ENCODE peak calls at places on chromosomes 5 and 9, in eight cellular contexts. F, Q, M, Z, L, A, I and J are unnamed samples.

GRCh38 chr5:179123109-179123426 is 62.9 kb downstream of the ZNF354C start:
- DNase-seq in F (no peak), Q (no peak), M (peak), Z (no peak), L (no peak), A (no peak), I (no peak), J (no peak)

GRCh38 chr5:53779541-53779981 is 219.1 kb downstream of the NDUFS4 start:
- DNase-seq in F (peak), Q (no peak), M (no peak), Z (no peak), L (peak), A (no peak), I (no peak), J (peak)

GRCh38 chr9:134323741-134324358 is 2.4 kb upstream of the RXRA start:
- DNase-seq in F (no peak), Q (no peak), M (no peak), Z (peak), L (no peak), A (no peak), I (no peak), J (no peak)

GRCh38 chr5:181243521-181244307 is at the start of gene RACK1:
- DNase-seq in F (no peak), Q (peak), M (peak), Z (peak), L (no peak), A (peak), I (peak), J (peak)

GRCh38 chr5:129161830-129162229 is 67.3 kb downstream of the ISOC1 start:
- DNase-seq in F (no peak), Q (no peak), M (no peak), Z (no peak), L (no peak), A (no peak), I (no peak), J (no peak)

GRCh38 chr5:45454114-45454513 is 242.1 kb downstream of the HCN1 start:
- DNase-seq in F (peak), Q (no peak), M (no peak), Z (no peak), L (no peak), A (peak), I (no peak), J (peak)

GRCh38 chr9:751137-752051 is 90.1 kb upstream of the DMRT1 start:
- DNase-seq in F (no peak), Q (no peak), M (no peak), Z (no peak), L (no peak), A (no peak), I (no peak), J (no peak)

GRCh38 chr9:20437466-20437865 is 184.8 kb downstream of the MLLT3 start:
- DNase-seq in F (no peak), Q (no peak), M (no peak), Z (no peak), L (peak), A (no peak), I (no peak), J (no peak)

GRCh38 chr5:174555726-174556125 is 168.7 kb upstream of the MSX2 start:
- DNase-seq in F (no peak), Q (no peak), M (no peak), Z (no peak), L (no peak), A (no peak), I (no peak), J (no peak)

GRCh38 chr5:87260604-87261200 is 7.0 kb upstream of the RASA1 start:
- DNase-seq in F (no peak), Q (no peak), M (no peak), Z (no peak), L (no peak), A (no peak), I (no peak), J (no peak)

GRCh38 chr9:128429505-128430086 is 8.9 kb downstream of the CERCAM start:
- DNase-seq in F (no peak), Q (no peak), M (no peak), Z (no peak), L (no peak), A (no peak), I (no peak), J (no peak)

GRCh38 chr5:112857866-112858265 is 3.2 kb upstream of the SRP19 start:
- DNase-seq in F (no peak), Q (no peak), M (no peak), Z (no peak), L (peak), A (no peak), I (no peak), J (no peak)

GRCh38 chr5:138489705-138490104 is 24.4 kb downstream of the EGR1 start:
- DNase-seq in F (no peak), Q (no peak), M (no peak), Z (no peak), L (no peak), A (no peak), I (no peak), J (no peak)

GRCh38 chr5:63249960-63250359 is 671.3 kb downstream of the LRRC70 start:
- DNase-seq in F (no peak), Q (no peak), M (no peak), Z (no peak), L (no peak), A (no peak), I (no peak), J (no peak)

GRCh38 chr5:6659941-6660684 is 26.9 kb downstream of the SRD5A1 start:
- DNase-seq in F (no peak), Q (no peak), M (no peak), Z (no peak), L (no peak), A (no peak), I (no peak), J (no peak)

GRCh38 chr9:70080481-70081119 is 37.0 kb downstream of the MAMDC2 start:
- DNase-seq in F (peak), Q (no peak), M (no peak), Z (peak), L (peak), A (peak), I (no peak), J (no peak)

GRCh38 chr9:37198034-37198718 is 77.8 kb downstream of the ZCCHC7 start:
- DNase-seq in F (no peak), Q (no peak), M (no peak), Z (no peak), L (no peak), A (no peak), I (no peak), J (no peak)

GRCh38 chr5:129745997-129746396 is 1.9 kb upstream of the MINAR2 start:
- DNase-seq in F (no peak), Q (no peak), M (no peak), Z (no peak), L (no peak), A (no peak), I (no peak), J (no peak)

GRCh38 chr5:22572941-22573340 is 280.2 kb downstream of the CDH12 start:
- DNase-seq in F (no peak), Q (no peak), M (no peak), Z (no peak), L (no peak), A (no peak), I (no peak), J (no peak)

GRCh38 chr5:14016549-14016948 is 72.1 kb upstream of the DNAH5 start:
- DNase-seq in F (no peak), Q (no peak), M (no peak), Z (no peak), L (no peak), A (no peak), I (no peak), J (no peak)

GRCh38 chr9:129395633-129396364 is 217.7 kb upstream of the IER5L start:
- DNase-seq in F (no peak), Q (no peak), M (no peak), Z (no peak), L (no peak), A (no peak), I (no peak), J (no peak)

GRCh38 chr9:122334916-122335315 is 35.9 kb upstream of the PTGS1 start:
- DNase-seq in F (no peak), Q (no peak), M (no peak), Z (no peak), L (no peak), A (no peak), I (no peak), J (no peak)

GRCh38 chr5:71996789-71997188 is 110.5 kb upstream of the MAP1B start:
- DNase-seq in F (no peak), Q (no peak), M (no peak), Z (no peak), L (no peak), A (no peak), I (no peak), J (no peak)

GRCh38 chr5:69414885-69415583 is at the start of gene MARVELD2:
- DNase-seq in F (no peak), Q (peak), M (no peak), Z (peak), L (no peak), A (peak), I (peak), J (peak)

GRCh38 chr5:144230806-144231205 is 60.1 kb downstream of the KCTD16 start:
- DNase-seq in F (no peak), Q (no peak), M (no peak), Z (no peak), L (no peak), A (peak), I (no peak), J (no peak)

GRCh38 chr5:68343421-68343826 is 127.9 kb downstream of the PIK3R1 start:
- DNase-seq in F (no peak), Q (no peak), M (no peak), Z (no peak), L (no peak), A (peak), I (peak), J (no peak)

GRCh38 chr5:114223866-114224265 is 138.0 kb upstream of the KCNN2 start:
- DNase-seq in F (peak), Q (no peak), M (no peak), Z (peak), L (no peak), A (peak), I (no peak), J (peak)

GRCh38 chr5:112707187-112708179 is 30.2 kb upstream of the APC start:
- DNase-seq in F (peak), Q (peak), M (peak), Z (peak), L (peak), A (peak), I (peak), J (peak)

GRCh38 chr5:138737494-138738265 is 15.5 kb upstream of the CTNNA1 start:
- DNase-seq in F (no peak), Q (no peak), M (no peak), Z (no peak), L (no peak), A (no peak), I (no peak), J (no peak)

DNA sequence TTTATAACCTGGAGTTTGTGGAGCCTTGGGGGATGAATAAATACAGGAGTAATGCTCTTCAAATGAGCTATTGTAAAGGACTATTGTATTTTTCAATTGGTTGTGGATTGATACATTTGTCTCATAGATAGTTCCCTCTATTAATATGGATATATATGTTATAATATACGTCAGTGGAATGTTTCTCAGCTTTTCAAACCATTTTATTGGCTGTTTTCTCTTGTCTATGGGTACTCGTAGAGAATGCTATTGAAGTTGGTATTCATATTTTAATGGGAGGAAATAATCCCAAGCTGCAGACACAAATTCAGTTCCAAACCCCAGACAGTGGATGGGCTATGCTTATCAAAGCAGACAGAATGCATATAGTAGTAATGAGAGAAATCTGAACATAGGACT is 181.8 kb upstream of the DAB2 start:
- DNase-seq in F (no peak), Q (no peak), M (no peak), Z (no peak), L (no peak), A (no peak), I (no peak), J (no peak)
- TF ChIP-seq CTCF in F (no peak), Q (no peak), M (no peak), Z (no peak), L (no peak), A (no peak), I (no peak), J (no peak)

GRCh38 chr9:91948061-91948422 is 2.0 kb downstream of the ROR2 start:
- DNase-seq in F (no peak), Q (no peak), M (peak), Z (no peak), L (no peak), A (no peak), I (no peak), J (no peak)

GRCh38 chr9:91949293-91949945 is 609 bp downstream of the ROR2 start:
- DNase-seq in F (no peak), Q (no peak), M (peak), Z (no peak), L (no peak), A (peak), I (no peak), J (no peak)

GRCh38 chr9:91948423-91949292 is 1.4 kb downstream of the ROR2 start:
- DNase-seq in F (no peak), Q (no peak), M (peak), Z (no peak), L (no peak), A (peak), I (no peak), J (peak)

GRCh38 chr9:91951944-91952520 is 2.0 kb upstream of the ROR2 start:
- DNase-seq in F (no peak), Q (no peak), M (peak), Z (no peak), L (no peak), A (no peak), I (no peak), J (no peak)

DNA sequence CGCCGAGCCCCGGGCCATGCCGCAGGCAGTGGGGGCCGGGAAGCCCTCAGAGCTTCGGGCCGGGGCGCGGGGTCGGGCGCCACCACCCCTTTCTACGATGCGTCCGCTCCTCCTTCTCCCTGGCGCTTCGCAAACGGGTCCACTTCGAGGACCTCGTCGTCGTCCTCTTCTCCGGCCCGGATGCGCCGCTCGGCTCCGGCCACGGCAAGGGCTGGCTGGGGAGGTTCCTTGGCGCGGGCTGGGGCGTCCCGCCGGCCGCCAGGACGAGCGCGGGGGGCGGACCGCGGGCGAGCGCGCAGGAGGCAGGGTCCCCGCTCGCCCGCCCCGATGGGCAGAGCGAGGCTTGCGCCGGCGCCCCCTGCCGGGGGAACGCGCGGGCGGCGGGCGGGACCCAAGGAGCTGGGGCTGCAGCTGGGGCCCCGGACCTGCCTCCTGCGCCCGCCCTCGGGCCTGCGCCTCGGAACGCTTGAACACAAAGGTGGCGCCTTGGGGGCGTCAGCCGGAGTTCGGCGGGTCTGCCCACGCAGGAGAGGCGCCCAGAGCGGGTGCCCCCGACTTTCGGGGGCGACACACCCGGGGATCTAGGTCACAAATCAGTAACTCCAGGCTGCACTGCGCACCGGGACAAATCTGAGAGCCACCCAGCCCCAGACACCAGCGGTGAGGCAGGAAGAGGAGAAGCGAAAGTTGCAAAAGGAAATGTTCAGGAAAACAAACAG is at the start of gene ROR2:
- DNase-seq in F (no peak), Q (peak), M (peak), Z (no peak), L (no peak), A (peak), I (no peak), J (peak)
- TF ChIP-seq CTCF in F (peak), Q (no peak), M (peak), Z (peak), L (peak), A (peak), I (no peak), J (peak)

DNA sequence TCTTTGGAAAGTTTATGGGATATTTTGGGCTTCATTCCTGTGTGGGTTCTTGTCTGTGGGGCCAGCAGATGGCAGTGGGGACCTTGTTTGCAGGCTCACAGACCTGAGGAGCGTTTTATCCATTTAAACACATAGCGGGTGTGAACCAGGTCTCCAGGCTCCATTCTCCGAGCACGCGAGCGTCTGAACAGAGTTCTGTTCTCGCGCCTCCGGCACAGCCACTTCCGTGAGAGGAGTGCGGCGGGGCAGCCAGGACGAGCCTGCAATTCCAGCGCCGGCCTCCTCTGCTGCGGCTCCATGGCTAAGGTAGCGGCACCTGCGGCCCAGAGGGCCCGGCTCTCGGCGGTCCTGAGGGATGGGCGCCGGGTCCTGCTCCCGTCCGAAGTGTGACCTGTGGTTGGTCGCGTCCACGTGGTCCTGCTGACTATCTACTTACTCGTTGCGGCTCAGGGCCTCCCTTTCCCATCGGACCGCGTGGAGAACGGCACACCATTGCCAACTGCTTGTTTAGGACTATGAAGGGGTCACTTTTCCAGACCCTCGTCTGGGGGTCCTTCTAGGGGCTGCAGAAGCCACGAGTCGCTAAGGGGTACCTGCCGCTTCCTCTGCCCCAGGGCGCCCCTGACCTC is 7.3 kb downstream of the NRARP start:
- DNase-seq in F (no peak), Q (no peak), M (no peak), Z (no peak), L (no peak), A (no peak), I (no peak), J (peak)
- TF ChIP-seq CTCF in F (peak), Q (no peak), M (peak), Z (peak), L (peak), A (peak), I (no peak), J (no peak)

DNA sequence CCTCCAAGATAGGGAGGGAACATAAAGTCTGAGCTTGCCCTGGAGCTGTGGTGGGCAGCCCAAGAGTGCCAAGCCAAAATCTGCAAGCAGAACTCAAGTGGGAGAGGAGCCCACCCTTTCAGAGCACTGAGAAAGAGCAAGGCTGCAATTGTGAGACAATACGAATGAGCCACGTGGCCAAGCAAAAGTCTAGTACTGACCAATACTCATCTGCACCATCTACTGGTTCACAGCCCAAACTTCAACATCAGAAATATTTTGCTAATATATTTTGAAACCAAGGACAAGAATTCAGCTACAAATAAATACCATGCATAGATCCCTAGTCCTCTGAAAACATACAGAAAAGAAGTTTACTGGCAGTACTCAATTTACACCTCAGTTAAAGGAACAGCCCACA is 696.2 kb upstream of the COX7C start:
- DNase-seq in F (no peak), Q (no peak), M (no peak), Z (no peak), L (no peak), A (peak), I (no peak), J (no peak)
- TF ChIP-seq CTCF in F (no peak), Q (no peak), M (no peak), Z (peak), L (no peak), A (no peak), I (no peak), J (no peak)

DNA sequence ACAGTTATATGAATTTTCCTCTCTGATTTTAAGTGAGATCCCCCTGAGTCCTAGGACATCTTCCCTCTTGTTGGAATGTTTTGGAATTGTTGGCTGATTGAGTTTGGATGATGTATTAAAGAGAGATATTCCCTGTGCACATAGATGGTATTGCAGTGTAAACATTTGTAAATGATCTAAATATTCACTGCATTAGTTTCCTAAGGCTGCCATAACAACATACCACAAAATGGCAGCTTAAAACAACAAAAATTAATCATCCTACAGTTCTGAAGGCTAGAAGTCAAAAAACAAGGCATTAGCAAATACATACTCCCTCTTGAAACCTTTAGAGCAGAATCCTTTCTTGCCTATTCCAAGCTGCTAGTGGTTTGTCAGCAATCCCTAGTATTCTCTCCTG is 38.0 kb upstream of the MROH2B start:
- DNase-seq in F (no peak), Q (no peak), M (no peak), Z (no peak), L (no peak), A (no peak), I (no peak), J (no peak)
- TF ChIP-seq CTCF in F (no peak), Q (no peak), M (no peak), Z (no peak), L (no peak), A (no peak), I (no peak), J (no peak)

GRCh38 chr5:51382759-51383493 is at the start of gene ISL1:
- DNase-seq in F (peak), Q (no peak), M (no peak), Z (no peak), L (peak), A (peak), I (peak), J (peak)

GRCh38 chr5:51382508-51382758 is 815 bp upstream of the ISL1 start:
- DNase-seq in F (no peak), Q (no peak), M (no peak), Z (no peak), L (no peak), A (no peak), I (no peak), J (no peak)

GRCh38 chr5:51381801-51382507 is 1.3 kb upstream of the ISL1 start:
- DNase-seq in F (no peak), Q (no peak), M (no peak), Z (no peak), L (no peak), A (no peak), I (no peak), J (peak)

GRCh38 chr5:51378778-51379652 is 4.2 kb upstream of the ISL1 start:
- DNase-seq in F (no peak), Q (no peak), M (no peak), Z (no peak), L (no peak), A (no peak), I (no peak), J (peak)

GRCh38 chr5:51380603-51381207 is 2.5 kb upstream of the ISL1 start:
- DNase-seq in F (no peak), Q (no peak), M (no peak), Z (peak), L (no peak), A (no peak), I (peak), J (peak)
- TF ChIP-seq CTCF in F (peak), Q (no peak), M (peak), Z (peak), L (peak), A (peak), I (no peak), J (peak)